ENCODE peak calls at places on chromosomes 2 and 18, in nine cellular contexts. One of them, this sample, is unnamed.

GRCh38 chr2:64327510-64328414 is 126.2 kb upstream of the LGALSL start:
- DNase-seq in GM20000: peak; percentile 36
- DNase-seq in IMR-90: no peak
- DNase-seq in RWPE1: peak; percentile 12
- DNase-seq in fibroblast of pulmonary artery: peak; percentile 54
- DNase-seq in adrenal gland: peak; percentile 24
- DNase-seq in endothelial cell: no peak
- DNase-seq in NB4: peak; percentile 37
- DNase-seq in cardiac fibroblast: peak; percentile 45
- DNase-seq in this sample: no peak

GRCh38 chr18:71028285-71028762 is 739.5 kb downstream of the SOCS6 start:
- DNase-seq in IMR-90: no peak
- DNase-seq in adrenal gland: no peak
- DNase-seq in endothelial cell: no peak
- DNase-seq in fibroblast of pulmonary artery: peak; percentile 14
- DNase-seq in RWPE1: no peak
- DNase-seq in NB4: no peak
- DNase-seq in cardiac fibroblast: peak; percentile 30
- DNase-seq in GM20000: no peak
- DNase-seq in this sample: no peak

GRCh38 chr2:145957929-145958328 is 1438.0 kb upstream of the ZEB2 start:
- DNase-seq in GM20000: no peak
- DNase-seq in IMR-90: no peak
- DNase-seq in adrenal gland: no peak
- DNase-seq in NB4: peak; percentile 81
- DNase-seq in RWPE1: no peak
- DNase-seq in endothelial cell: no peak
- DNase-seq in cardiac fibroblast: peak; percentile 23
- DNase-seq in fibroblast of pulmonary artery: peak; percentile 3
- DNase-seq in this sample: no peak

GRCh38 chr18:58286793-58287625 is 243.0 kb downstream of the NEDD4L start:
- DNase-seq in adrenal gland: no peak
- DNase-seq in cardiac fibroblast: no peak
- DNase-seq in GM20000: no peak
- DNase-seq in endothelial cell: no peak
- DNase-seq in NB4: no peak
- DNase-seq in IMR-90: no peak
- DNase-seq in RWPE1: no peak
- DNase-seq in fibroblast of pulmonary artery: no peak
- DNase-seq in this sample: no peak

GRCh38 chr2:216777637-216778273 is 82.1 kb downstream of the TNP1 start:
- DNase-seq in endothelial cell: peak; percentile 56
- DNase-seq in IMR-90: peak; percentile 49
- DNase-seq in adrenal gland: peak; percentile 24
- DNase-seq in fibroblast of pulmonary artery: peak; percentile 55
- DNase-seq in cardiac fibroblast: peak; percentile 39
- DNase-seq in GM20000: peak; percentile 71
- DNase-seq in NB4: peak; percentile 82
- DNase-seq in RWPE1: peak; percentile 81
- DNase-seq in this sample: peak; percentile 57

GRCh38 chr2:40511661-40512213 is 59.8 kb upstream of the SLC8A1 start:
- DNase-seq in IMR-90: peak; percentile 80
- DNase-seq in cardiac fibroblast: peak; percentile 95
- DNase-seq in fibroblast of pulmonary artery: peak; percentile 97
- DNase-seq in endothelial cell: no peak
- DNase-seq in NB4: peak; percentile 76
- DNase-seq in RWPE1: peak; percentile 7
- DNase-seq in GM20000: no peak
- DNase-seq in adrenal gland: no peak
- DNase-seq in this sample: peak; percentile 55

GRCh38 chr18:25561923-25562322 is 210.0 kb upstream of the ZNF521 start:
- DNase-seq in IMR-90: peak; percentile 33
- DNase-seq in GM20000: peak; percentile 21
- DNase-seq in NB4: peak; percentile 25
- DNase-seq in endothelial cell: peak; percentile 44
- DNase-seq in cardiac fibroblast: peak; percentile 27
- DNase-seq in fibroblast of pulmonary artery: peak; percentile 26
- DNase-seq in RWPE1: no peak
- DNase-seq in adrenal gland: peak; percentile 20
- DNase-seq in this sample: peak; percentile 4

GRCh38 chr2:10635430-10635829 is 54.3 kb downstream of the NOL10 start:
- DNase-seq in NB4: no peak
- DNase-seq in cardiac fibroblast: no peak
- DNase-seq in adrenal gland: no peak
- DNase-seq in fibroblast of pulmonary artery: no peak
- DNase-seq in endothelial cell: no peak
- DNase-seq in RWPE1: no peak
- DNase-seq in IMR-90: no peak
- DNase-seq in GM20000: no peak
- DNase-seq in this sample: no peak

GRCh38 chr2:2673406-2673805 is 342.3 kb upstream of the MYT1L start:
- DNase-seq in fibroblast of pulmonary artery: no peak
- DNase-seq in GM20000: no peak
- DNase-seq in RWPE1: no peak
- DNase-seq in cardiac fibroblast: no peak
- DNase-seq in endothelial cell: no peak
- DNase-seq in adrenal gland: no peak
- DNase-seq in NB4: no peak
- DNase-seq in IMR-90: no peak
- DNase-seq in this sample: no peak

GRCh38 chr18:49020621-49021021 is 69.9 kb upstream of the SMAD7 start:
- DNase-seq in cardiac fibroblast: no peak
- DNase-seq in fibroblast of pulmonary artery: no peak
- DNase-seq in adrenal gland: no peak
- DNase-seq in NB4: no peak
- DNase-seq in GM20000: no peak
- DNase-seq in endothelial cell: no peak
- DNase-seq in IMR-90: peak; percentile 17
- DNase-seq in RWPE1: no peak
- DNase-seq in this sample: peak; percentile 4

GRCh38 chr2:231357931-231358330 is 37.6 kb upstream of the B3GNT7 start:
- DNase-seq in endothelial cell: no peak
- DNase-seq in fibroblast of pulmonary artery: no peak
- DNase-seq in IMR-90: no peak
- DNase-seq in NB4: no peak
- DNase-seq in adrenal gland: no peak
- DNase-seq in cardiac fibroblast: no peak
- DNase-seq in GM20000: no peak
- DNase-seq in RWPE1: no peak
- DNase-seq in this sample: no peak
- TF ChIP-seq CTCF in endothelial cell: no peak
- TF ChIP-seq CTCF in fibroblast of pulmonary artery: no peak
- TF ChIP-seq CTCF in IMR-90: no peak
- TF ChIP-seq CTCF in NB4: no peak
- TF ChIP-seq CTCF in adrenal gland: no peak
- TF ChIP-seq CTCF in cardiac fibroblast: no peak
- TF ChIP-seq CTCF in GM20000: no peak
- TF ChIP-seq CTCF in RWPE1: no peak
- TF ChIP-seq CTCF in this sample: no peak

DNA sequence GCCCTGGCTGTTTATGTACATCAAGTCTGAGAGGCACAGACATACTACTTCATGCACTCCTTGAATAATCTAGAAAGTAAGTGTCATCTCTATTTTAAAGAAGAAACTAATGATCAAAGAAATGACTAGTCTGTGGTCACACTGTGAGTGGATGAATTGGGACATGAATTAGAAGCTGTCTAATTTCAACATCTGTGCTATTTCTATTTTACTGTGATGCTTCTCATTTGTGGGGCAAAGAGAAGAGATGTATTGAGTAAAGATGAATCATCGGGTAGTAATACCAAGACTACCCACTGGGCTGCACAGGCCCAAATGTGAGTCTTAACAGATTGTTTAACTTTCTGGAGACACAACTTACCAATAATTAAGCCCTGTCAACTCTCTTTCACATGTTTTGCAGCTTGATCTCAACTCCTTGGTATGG is 42.4 kb upstream of the MTIF2 start:
- DNase-seq in fibroblast of pulmonary artery: peak; percentile 35
- DNase-seq in RWPE1: peak; percentile 32
- DNase-seq in endothelial cell: no peak
- DNase-seq in GM20000: peak; percentile 39
- DNase-seq in NB4: peak; percentile 52
- DNase-seq in adrenal gland: no peak
- DNase-seq in cardiac fibroblast: peak; percentile 31
- DNase-seq in IMR-90: peak; percentile 56
- DNase-seq in this sample: peak; percentile 43
- TF ChIP-seq CTCF in fibroblast of pulmonary artery: peak; percentile 36
- TF ChIP-seq CTCF in RWPE1: no peak
- TF ChIP-seq CTCF in endothelial cell: peak; percentile 35
- TF ChIP-seq CTCF in GM20000: no peak
- TF ChIP-seq CTCF in NB4: peak; percentile 23
- TF ChIP-seq CTCF in adrenal gland: no peak
- TF ChIP-seq CTCF in cardiac fibroblast: peak; percentile 49
- TF ChIP-seq CTCF in IMR-90: peak; percentile 34
- TF ChIP-seq CTCF in this sample: peak; percentile 74

GRCh38 chr2:240131941-240132650 is 4.0 kb downstream of the COPS9 start:
- DNase-seq in fibroblast of pulmonary artery: no peak
- DNase-seq in IMR-90: no peak
- DNase-seq in adrenal gland: no peak
- DNase-seq in GM20000: no peak
- DNase-seq in NB4: no peak
- DNase-seq in endothelial cell: no peak
- DNase-seq in RWPE1: no peak
- DNase-seq in cardiac fibroblast: no peak
- DNase-seq in this sample: no peak
- TF ChIP-seq CTCF in fibroblast of pulmonary artery: peak; percentile 17
- TF ChIP-seq CTCF in IMR-90: peak; percentile 8
- TF ChIP-seq CTCF in adrenal gland: no peak
- TF ChIP-seq CTCF in GM20000: no peak
- TF ChIP-seq CTCF in NB4: peak; percentile 27
- TF ChIP-seq CTCF in endothelial cell: peak; percentile 24
- TF ChIP-seq CTCF in RWPE1: no peak
- TF ChIP-seq CTCF in cardiac fibroblast: no peak
- TF ChIP-seq CTCF in this sample: peak; percentile 44

GRCh38 chr2:108369153-108369552 is 8.6 kb upstream of the SULT1C4 start:
- DNase-seq in endothelial cell: no peak
- DNase-seq in GM20000: no peak
- DNase-seq in NB4: no peak
- DNase-seq in adrenal gland: no peak
- DNase-seq in IMR-90: no peak
- DNase-seq in fibroblast of pulmonary artery: no peak
- DNase-seq in RWPE1: no peak
- DNase-seq in cardiac fibroblast: no peak
- DNase-seq in this sample: no peak
- TF ChIP-seq CTCF in endothelial cell: no peak
- TF ChIP-seq CTCF in GM20000: no peak
- TF ChIP-seq CTCF in NB4: peak; percentile 7
- TF ChIP-seq CTCF in adrenal gland: no peak
- TF ChIP-seq CTCF in IMR-90: no peak
- TF ChIP-seq CTCF in fibroblast of pulmonary artery: no peak
- TF ChIP-seq CTCF in RWPE1: no peak
- TF ChIP-seq CTCF in cardiac fibroblast: no peak
- TF ChIP-seq CTCF in this sample: no peak

GRCh38 chr18:76846217-76846616 is 23.9 kb downstream of the ZNF236 start:
- DNase-seq in fibroblast of pulmonary artery: no peak
- DNase-seq in GM20000: no peak
- DNase-seq in NB4: no peak
- DNase-seq in IMR-90: no peak
- DNase-seq in adrenal gland: no peak
- DNase-seq in RWPE1: no peak
- DNase-seq in cardiac fibroblast: no peak
- DNase-seq in endothelial cell: no peak
- DNase-seq in this sample: no peak

GRCh38 chr18:76850112-76850511 is 27.8 kb downstream of the ZNF236 start:
- DNase-seq in NB4: no peak
- DNase-seq in IMR-90: no peak
- DNase-seq in cardiac fibroblast: no peak
- DNase-seq in GM20000: no peak
- DNase-seq in adrenal gland: no peak
- DNase-seq in endothelial cell: no peak
- DNase-seq in fibroblast of pulmonary artery: no peak
- DNase-seq in RWPE1: no peak
- DNase-seq in this sample: no peak

GRCh38 chr18:76844742-76845477 is 22.6 kb downstream of the ZNF236 start:
- DNase-seq in adrenal gland: no peak
- DNase-seq in fibroblast of pulmonary artery: no peak
- DNase-seq in RWPE1: no peak
- DNase-seq in NB4: no peak
- DNase-seq in GM20000: no peak
- DNase-seq in endothelial cell: no peak
- DNase-seq in IMR-90: peak; percentile 28
- DNase-seq in cardiac fibroblast: no peak
- DNase-seq in this sample: no peak

GRCh38 chr18:76844144-76844543 is 21.8 kb downstream of the ZNF236 start:
- DNase-seq in cardiac fibroblast: no peak
- DNase-seq in adrenal gland: no peak
- DNase-seq in GM20000: no peak
- DNase-seq in IMR-90: no peak
- DNase-seq in NB4: no peak
- DNase-seq in RWPE1: no peak
- DNase-seq in fibroblast of pulmonary artery: no peak
- DNase-seq in endothelial cell: no peak
- DNase-seq in this sample: no peak

GRCh38 chr18:76847926-76848325 is 25.6 kb downstream of the ZNF236 start:
- DNase-seq in NB4: peak; percentile 14
- DNase-seq in IMR-90: no peak
- DNase-seq in endothelial cell: peak; percentile 30
- DNase-seq in fibroblast of pulmonary artery: no peak
- DNase-seq in GM20000: no peak
- DNase-seq in RWPE1: no peak
- DNase-seq in adrenal gland: no peak
- DNase-seq in cardiac fibroblast: no peak
- DNase-seq in this sample: no peak
- TF ChIP-seq CTCF in NB4: peak; percentile 17
- TF ChIP-seq CTCF in IMR-90: no peak
- TF ChIP-seq CTCF in endothelial cell: peak; percentile 45
- TF ChIP-seq CTCF in fibroblast of pulmonary artery: peak; percentile 20
- TF ChIP-seq CTCF in GM20000: no peak
- TF ChIP-seq CTCF in RWPE1: peak; percentile 11
- TF ChIP-seq CTCF in adrenal gland: peak; percentile 34
- TF ChIP-seq CTCF in cardiac fibroblast: peak; percentile 23
- TF ChIP-seq CTCF in this sample: peak; percentile 43

This sample was measured in HFFc6.